ENCODE peak calls at places on chromosomes 5 and 9, in five cellular contexts. C is globus pallidus, P is heart left ventricle, W is NCI-H1092, N is endothelial cell. M is an unnamed sample.

GRCh38 chr5:10590226-10591047 is 26.6 kb downstream of the ANKRD33B start:
- DNase-seq in C (no peak), P (no peak), W (no peak), N (peak; percentile 29), M (no peak)

GRCh38 chr9:18489861-18490260 is 15.9 kb downstream of the ADAMTSL1 start:
- DNase-seq in C (no peak), P (no peak), W (no peak), N (no peak), M (peak; percentile 67)

GRCh38 chr9:98326402-98327248 is 71.2 kb upstream of the TBC1D2 start:
- DNase-seq in C (no peak), P (no peak), W (no peak), N (no peak), M (peak; percentile 65)

GRCh38 chr5:30725053-30725452 is 468.4 kb upstream of the CDH6 start:
- DNase-seq in C (no peak), P (no peak), W (no peak), N (no peak), M (no peak)

GRCh38 chr5:106923409-106923808 is 747.3 kb downstream of the EFNA5 start:
- DNase-seq in C (no peak), P (no peak), W (no peak), N (no peak), M (no peak)

GRCh38 chr5:83097582-83098265 is 20.4 kb downstream of the XRCC4 start:
- DNase-seq in C (no peak), P (no peak), W (no peak), N (no peak), M (peak; percentile 29)

GRCh38 chr5:139678283-139678613 is 30.1 kb downstream of the CXXC5 start:
- DNase-seq in C (no peak), P (no peak), W (no peak), N (no peak), M (no peak)

GRCh38 chr5:140221697-140222223 is 46.8 kb downstream of the CYSTM1 start:
- DNase-seq in C (no peak), P (no peak), W (no peak), N (no peak), M (peak; percentile 81)

M was measured in fibroblast of gingiva.